ENCODE peak calls at places on chromosomes 5 and 9, in seven cellular contexts. X is stimulated activated CD8-positive, alpha-beta memory T cell treated with anti-CD3 and anti-CD28 coated beads, Interleukin-15, amount 100 ng/mL, for 1 hour; K is stimulated activated CD4-positive, alpha-beta T cell treated with anti-CD3 and anti-CD28 coated beads, Interleukin-12 subunit alpha, Interleukin-12 subunit beta, amount 100 ng/mL, for 4 hours; C is psoas muscle; J is NCI-H2029; E is T-helper 9 cell; N is ELR. D is an unnamed sample.

GRCh38 chr5:42951169-42951846 is 88.8 kb downstream of the ANXA2R start:
- DNase-seq in N (no peak), C (peak; percentile 50), X (peak; percentile 41), E (peak; percentile 66), J (peak; percentile 71), K (peak; percentile 55), D (peak; percentile 51)

GRCh38 chr9:16046713-16047112 is 493.9 kb downstream of the CCDC171 start:
- DNase-seq in N (no peak), X (no peak), J (no peak), K (no peak), C (no peak), E (no peak), D (no peak)

GRCh38 chr9:117546894-117547293 is 132.0 kb upstream of the ASTN2 start:
- DNase-seq in J (peak; percentile 56), K (no peak), E (no peak), C (no peak), N (no peak), X (no peak), D (no peak)

GRCh38 chr5:95901676-95902646 is 59.7 kb downstream of the ELL2 start:
- DNase-seq in X (no peak), C (no peak), N (peak; percentile 97), E (no peak), K (no peak), J (no peak), D (no peak)

GRCh38 chr9:138007566-138008080 is 130.0 kb downstream of the CACNA1B start:
- DNase-seq in N (no peak), X (no peak), J (no peak), K (no peak), E (no peak), C (no peak), D (no peak)

GRCh38 chr5:154058055-154059038 is 19.6 kb downstream of the MFAP3 start:
- DNase-seq in E (no peak), J (peak; percentile 74), N (no peak), C (no peak), X (no peak), K (no peak), D (no peak)

GRCh38 chr5:14133394-14133793 is 9.7 kb upstream of the TRIO start:
- DNase-seq in K (no peak), J (no peak), C (no peak), N (no peak), X (no peak), E (no peak), D (no peak)

GRCh38 chr5:84831701-84832100 is 447.0 kb upstream of the EDIL3 start:
- DNase-seq in X (no peak), K (no peak), N (no peak), J (no peak), C (no peak), E (no peak), D (no peak)

GRCh38 chr5:139342423-139342723 is 719 bp downstream of the PAIP2 start:
- DNase-seq in E (no peak), C (no peak), N (no peak), X (no peak), K (no peak), J (no peak), D (peak; percentile 66)

GRCh38 chr9:115595951-115596742 is 478.2 kb upstream of the TNC start:
- DNase-seq in C (no peak), X (no peak), J (no peak), E (no peak), K (no peak), N (peak; percentile 82), D (no peak)

GRCh38 chr5:81626524-81626923 is 124.4 kb downstream of the SSBP2 start:
- DNase-seq in K (no peak), J (no peak), X (no peak), N (peak; percentile 93), E (no peak), C (no peak), D (no peak)

GRCh38 chr9:105205787-105206511 is 38.5 kb upstream of the SLC44A1 start:
- DNase-seq in N (peak; percentile 21), K (no peak), E (no peak), J (no peak), X (no peak), C (peak; percentile 64), D (no peak)

GRCh38 chr5:87411586-87412416 is 929 bp downstream of the CCNH start:
- DNase-seq in X (peak; percentile 6), K (no peak), N (peak; percentile 61), J (no peak), C (no peak), E (peak; percentile 4), D (no peak)

GRCh38 chr5:137254153-137254552 is 245.0 kb downstream of the SPOCK1 start:
- DNase-seq in C (no peak), K (no peak), X (no peak), E (no peak), J (no peak), N (peak; percentile 73), D (no peak)

GRCh38 chr5:74598731-74599624 is 41.5 kb downstream of the ENC1 start:
- DNase-seq in K (no peak), N (no peak), E (no peak), X (no peak), C (no peak), J (no peak), D (no peak)

GRCh38 chr9:96646081-96646991 is 8.8 kb downstream of the PRXL2C start:
- DNase-seq in N (peak; percentile 55), J (no peak), X (no peak), K (no peak), C (peak; percentile 62), E (no peak), D (no peak)

GRCh38 chr9:17627641-17628040 is 48.8 kb downstream of the SH3GL2 start:
- DNase-seq in E (no peak), X (no peak), K (no peak), J (peak; percentile 80), N (peak; percentile 38), C (no peak), D (no peak)

GRCh38 chr9:21506910-21507795 is 25.0 kb upstream of the IFNE start:
- DNase-seq in C (no peak), K (no peak), N (peak; percentile 88), X (no peak), E (no peak), J (no peak), D (no peak)

GRCh38 chr9:115691097-115691496 is 462.5 kb upstream of the PAPPA start:
- DNase-seq in K (no peak), C (no peak), J (no peak), E (no peak), X (no peak), N (peak; percentile 99), D (no peak)

GRCh38 chr5:93164690-93165089 is 416.3 kb downstream of the NR2F1-AS1 start:
- DNase-seq in E (no peak), K (no peak), C (no peak), N (peak; percentile 88), X (no peak), J (no peak), D (no peak)

GRCh38 chr5:57600321-57600720 is 117.7 kb upstream of the ACTBL2 start:
- DNase-seq in X (no peak), K (no peak), N (no peak), C (no peak), E (no peak), J (no peak), D (no peak)